ENCODE peak calls at places on chromosomes 4 and X, in five cellular contexts. K, M, F, W and G are unnamed samples.

GRCh38 chr4:30821891-30822612 is 101.9 kb downstream of the PCDH7 start:
- DNase-seq in W (peak; percentile 51), M (no peak), K (no peak), F (no peak), G (no peak)

GRCh38 chr4:81606796-81607550 is 135.3 kb upstream of the RASGEF1B start:
- DNase-seq in M (no peak), F (peak; percentile 66), K (no peak), W (peak; percentile 77), G (no peak)

GRCh38 chr4:157897971-157898370 is 274.9 kb downstream of the GASK1B start:
- DNase-seq in K (no peak), W (no peak), M (no peak), F (no peak), G (no peak)

GRCh38 chr4:40502220-40502619 is 127.4 kb downstream of the RBM47 start:
- DNase-seq in K (no peak), M (no peak), W (no peak), F (no peak), G (no peak)

GRCh38 chr4:161555689-161556660 is 607.8 kb downstream of the FSTL5 start:
- DNase-seq in M (no peak), W (peak; percentile 67), K (no peak), F (no peak), G (no peak)

GRCh38 chrX:19040373-19040772 is 56.5 kb upstream of the PHKA2 start:
- DNase-seq in W (peak; percentile 11), M (no peak), K (no peak), F (no peak), G (no peak)

GRCh38 chr4:125975861-125976397 is 661.2 kb downstream of the FAT4 start:
- DNase-seq in M (no peak), K (no peak), W (no peak), F (no peak), G (no peak)

GRCh38 chr4:55296076-55296475 is 50.0 kb upstream of the SRD5A3 start:
- DNase-seq in W (peak; percentile 22), K (no peak), F (no peak), M (no peak), G (no peak)

GRCh38 chr4:15938182-15938581 is 358 bp downstream of the FGFBP1 start:
- DNase-seq in M (no peak), W (no peak), K (peak; percentile 38), F (no peak), G (no peak)

GRCh38 chrX:70219938-70220764 is 14.3 kb upstream of the AWAT1 start:
- DNase-seq in W (peak; percentile 21), K (peak; percentile 22), F (no peak), M (no peak), G (no peak)

GRCh38 chr4:118729287-118730286 is 44.4 kb downstream of the METTL14 start:
- DNase-seq in F (no peak), W (peak; percentile 83), K (no peak), M (no peak), G (peak; percentile 89)

GRCh38 chr4:35912174-35912573 is 332.1 kb downstream of the ARAP2 start:
- DNase-seq in M (no peak), W (no peak), K (no peak), F (no peak), G (no peak)

GRCh38 chr4:30789219-30789671 is 69.1 kb downstream of the PCDH7 start:
- DNase-seq in W (no peak), M (no peak), F (no peak), K (no peak), G (no peak)

GRCh38 chrX:103153661-103154060 is 60.7 kb upstream of the NXF3 start:
- DNase-seq in W (no peak), K (no peak), M (no peak), F (no peak), G (no peak)

GRCh38 chr4:88017516-88018302 is 10.3 kb downstream of the PKD2 start:
- DNase-seq in M (no peak), W (peak; percentile 93), K (no peak), F (no peak), G (peak; percentile 88)

DNA sequence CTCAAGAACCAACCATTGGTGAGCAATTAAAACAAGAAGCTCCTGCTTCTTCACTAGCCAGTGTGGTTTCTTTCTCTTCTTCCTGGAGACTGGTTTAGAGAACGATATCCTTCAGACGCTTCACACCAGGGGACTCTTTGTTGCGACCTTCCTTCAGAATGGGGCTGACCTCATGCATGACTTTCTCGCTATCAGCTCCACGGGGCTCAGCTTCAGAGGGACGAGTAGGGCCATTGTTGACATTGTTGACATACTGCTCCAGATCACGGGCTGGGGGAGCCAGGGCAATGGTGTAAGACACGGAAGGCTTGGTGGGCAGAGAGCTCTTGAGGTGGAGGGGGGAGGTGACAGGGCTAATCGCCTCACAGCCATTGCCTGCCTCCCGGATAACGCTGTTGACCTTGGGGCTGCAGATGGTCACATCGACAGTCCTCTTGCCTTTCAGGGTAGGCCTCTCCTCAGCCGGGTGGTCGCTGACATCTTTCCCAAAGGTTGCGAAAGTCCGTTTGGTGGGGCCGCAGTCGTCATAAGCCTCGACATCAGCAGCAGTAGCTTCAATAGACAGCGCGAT is 113.8 kb downstream of the PCDH19 start:
- DNase-seq in F (no peak), W (no peak), M (no peak), K (no peak), G (no peak)
- H3K4me3 ChIP-seq in F (no peak overlapping the region), W (no peak overlapping the region), M (no peak overlapping the region), K (no peak overlapping the region), G (no peak overlapping the region)

GRCh38 chr4:7185487-7186030 is 6.8 kb upstream of the SORCS2 start:
- DNase-seq in F (no peak), K (no peak), W (no peak), M (no peak), G (no peak)
- TF ChIP-seq CTCF in F (no peak), K (no peak), W (no peak), M (no peak), G (no peak)

DNA sequence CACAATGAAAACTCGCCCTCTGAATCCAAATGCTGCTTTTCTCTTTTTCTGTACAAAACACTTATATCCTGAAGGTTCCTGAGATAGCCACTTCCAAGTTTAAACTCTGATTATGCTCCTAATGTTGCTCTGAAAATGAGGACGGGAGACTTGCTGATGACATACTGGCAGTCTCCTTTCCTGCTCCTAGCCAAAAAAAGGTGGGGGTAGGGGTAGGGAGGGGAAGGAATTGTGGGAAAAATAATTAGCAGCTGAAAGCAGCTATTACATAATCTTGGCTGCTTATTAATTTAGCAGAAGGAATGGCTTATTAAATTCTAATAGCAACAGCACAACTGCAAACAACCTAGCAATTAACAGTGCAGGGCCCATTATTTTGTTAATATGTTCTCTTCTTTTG is 2.0 kb upstream of the AP1S2 start:
- DNase-seq in F (no peak), M (no peak), W (no peak), K (no peak), G (no peak)
- H3K4me3 ChIP-seq in F (peak overlapping the region; percentile 83), M (peak overlapping the region; percentile 10), W (no peak overlapping the region), K (no peak overlapping the region), G (no peak overlapping the region)

GRCh38 chr4:69717778-69718177 is 42.6 kb downstream of the SULT1B1 start:
- DNase-seq in M (no peak), W (no peak), F (no peak), K (no peak), G (no peak)

GRCh38 chr4:69710580-69710979 is 49.8 kb downstream of the SULT1B1 start:
- DNase-seq in F (no peak), K (no peak), M (no peak), W (no peak), G (no peak)

GRCh38 chr4:69716654-69717053 is 43.8 kb downstream of the SULT1B1 start:
- DNase-seq in F (no peak), W (no peak), M (no peak), K (no peak), G (no peak)

GRCh38 chr4:69714086-69714485 is 46.3 kb downstream of the SULT1B1 start:
- DNase-seq in F (no peak), K (no peak), M (no peak), W (no peak), G (no peak)

GRCh38 chr4:69713593-69713992 is 46.8 kb downstream of the SULT1B1 start:
- DNase-seq in W (peak; percentile 73), K (peak; percentile 6), F (no peak), M (no peak), G (no peak)
- TF ChIP-seq CTCF in W (no peak), K (no peak), F (no peak), M (no peak), G (no peak)

GRCh38 chrX:14028473-14028872 is 1.2 kb downstream of the GEMIN8 start:
- DNase-seq in W (peak; percentile 5), F (peak; percentile 7), K (no peak), M (no peak), G (no peak)
- H3K4me3 ChIP-seq in W (peak overlapping the region; percentile 69), F (peak overlapping the region; percentile 90), K (no peak overlapping the region), M (peak overlapping the region; percentile 72), G (no peak overlapping the region)

GRCh38 chrX:47723689-47724088 is 64.7 kb upstream of the UXT start:
- DNase-seq in W (no peak), M (no peak), K (peak; percentile 38), F (no peak), G (no peak)
- TF ChIP-seq CTCF in W (no peak), M (no peak), K (peak; percentile 30), F (peak; percentile 22), G (no peak)

GRCh38 chr4:185382754-185383153 is 13.0 kb downstream of the LRP2BP start:
- DNase-seq in F (no peak), W (no peak), M (no peak), K (no peak), G (no peak)

GRCh38 chr4:185384061-185384460 is 11.7 kb downstream of the LRP2BP start:
- DNase-seq in F (no peak), W (no peak), K (no peak), M (no peak), G (no peak)

GRCh38 chr4:185384877-185385465 is 10.8 kb downstream of the LRP2BP start:
- DNase-seq in K (no peak), F (no peak), M (no peak), W (peak; percentile 32), G (no peak)

GRCh38 chr4:185381794-185382193 is 13.9 kb downstream of the LRP2BP start:
- DNase-seq in M (no peak), W (peak; percentile 60), F (no peak), K (no peak), G (no peak)

DNA sequence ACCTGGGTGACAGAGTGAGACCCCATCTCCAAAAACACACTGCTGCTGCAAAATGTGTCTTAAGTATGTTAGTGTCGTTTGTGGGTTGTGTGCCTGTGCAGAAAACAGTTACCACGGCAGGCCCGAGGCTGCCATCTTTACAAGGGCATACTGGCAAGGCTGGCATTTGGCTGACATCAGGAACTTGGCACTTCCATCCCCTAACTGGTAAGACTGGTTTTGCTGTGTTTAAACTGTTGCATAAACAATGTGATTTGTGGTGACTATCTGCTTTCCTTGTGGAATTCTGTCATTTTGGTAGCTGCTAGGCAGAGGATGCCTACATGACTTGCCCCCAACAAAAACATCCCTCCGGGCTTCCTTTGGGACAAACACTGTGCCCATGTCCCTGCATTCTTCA is 12.3 kb downstream of the LRP2BP start:
- DNase-seq in F (no peak), M (no peak), K (peak; percentile 85), W (no peak), G (no peak)
- H3K4me3 ChIP-seq in F (no peak overlapping the region), M (no peak overlapping the region), K (no peak overlapping the region), W (no peak overlapping the region), G (no peak overlapping the region)